ENCODE peak calls at places on chromosomes 7 and 10, in seven cellular contexts. D is left cardiac atrium; R is cardiac fibroblast; Y is effector memory CD4-positive, alpha-beta T cell; X is NCI-H1694; F is fibroblast of the conjunctiva; S is T-cell. H is an unnamed sample.

GRCh38 chr10:131847241-131847783 is 53.5 kb upstream of the PPP2R2D start:
- DNase-seq in D (no peak), R (no peak), Y (no peak), X (no peak), F (no peak), S (no peak), H (no peak)

GRCh38 chr10:24982294-24983064 is 30.1 kb upstream of the PRTFDC1 start:
- DNase-seq in D (no peak), R (no peak), Y (no peak), X (no peak), F (no peak), S (no peak), H (no peak)

GRCh38 chr7:45183711-45184210 is 26.2 kb downstream of the RAMP3 start:
- DNase-seq in D (no peak), R (no peak), Y (no peak), X (no peak), F (no peak), S (no peak), H (no peak)

GRCh38 chr10:72943498-72944234 is 10.9 kb downstream of the PLA2G12B start:
- DNase-seq in D (no peak), R (no peak), Y (no peak), X (no peak), F (no peak), S (no peak), H (no peak)

GRCh38 chr7:48964074-48964473 is 39.7 kb downstream of the CDC14C start:
- DNase-seq in D (no peak), R (peak; percentile 3), Y (no peak), X (no peak), F (peak; percentile 51), S (no peak), H (no peak)

GRCh38 chr10:60706146-60706545 is 72.1 kb upstream of the CDK1 start:
- DNase-seq in D (no peak), R (no peak), Y (no peak), X (no peak), F (no peak), S (no peak), H (no peak)

GRCh38 chr7:155885162-155886160 is 73.2 kb upstream of the SHH start:
- DNase-seq in D (peak; percentile 68), R (peak; percentile 81), Y (no peak), X (no peak), F (peak; percentile 5), S (no peak), H (peak; percentile 54)

GRCh38 chr7:127979728-127980126 is 51.5 kb downstream of the LRRC4 start:
- DNase-seq in D (no peak), R (no peak), Y (no peak), X (no peak), F (no peak), S (no peak), H (no peak)

GRCh38 chr7:126589068-126589684 is 663.6 kb downstream of the GRM8 start:
- DNase-seq in D (no peak), R (no peak), Y (no peak), X (no peak), F (no peak), S (no peak), H (no peak)

GRCh38 chr10:6173203-6173602 is 29.5 kb upstream of the PFKFB3 start:
- DNase-seq in D (no peak), R (no peak), Y (peak; percentile 32), X (no peak), F (no peak), S (peak; percentile 82), H (no peak)

GRCh38 chr7:84674236-84674913 is 479.8 kb upstream of the SEMA3A start:
- DNase-seq in D (no peak), R (peak; percentile 25), Y (no peak), X (no peak), F (no peak), S (no peak), H (no peak)

GRCh38 chr7:140673063-140673769 is 471 bp downstream of the ADCK2 start:
- DNase-seq in D (peak; percentile 60), R (peak; percentile 23), Y (peak; percentile 39), X (no peak), F (no peak), S (peak; percentile 64), H (peak; percentile 65)

GRCh38 chr10:104256335-104257080 is 1.8 kb downstream of the GSTO1 start:
- DNase-seq in D (no peak), R (peak; percentile 25), Y (no peak), X (no peak), F (no peak), S (no peak), H (no peak)

GRCh38 chr10:50421026-50421719 is 169.9 kb upstream of the ASAH2 start:
- DNase-seq in D (no peak), R (peak; percentile 59), Y (no peak), X (no peak), F (no peak), S (peak; percentile 6), H (no peak)

GRCh38 chr10:101812606-101813005 is 5.6 kb downstream of the OGA start:
- DNase-seq in D (no peak), R (no peak), Y (no peak), X (no peak), F (no peak), S (no peak), H (no peak)

GRCh38 chr10:88934900-88935672 is 17.5 kb downstream of the ACTA2 start:
- DNase-seq in D (peak; percentile 76), R (peak; percentile 90), Y (peak; percentile 55), X (peak; percentile 66), F (peak; percentile 84), S (peak; percentile 72), H (peak; percentile 73)

GRCh38 chr10:117654105-117654504 is 111.6 kb downstream of the EMX2 start:
- DNase-seq in D (no peak), R (no peak), Y (no peak), X (no peak), F (no peak), S (no peak), H (no peak)

GRCh38 chr10:133474833-133475734 is 21.3 kb downstream of the SCART1 start:
- DNase-seq in D (no peak), R (no peak), Y (peak; percentile 49), X (no peak), F (no peak), S (peak; percentile 21), H (no peak)

GRCh38 chr10:30396708-30397107 is 37.3 kb upstream of the MAP3K8 start:
- DNase-seq in D (no peak), R (no peak), Y (no peak), X (no peak), F (no peak), S (no peak), H (no peak)

GRCh38 chr7:43480581-43480980 is 102.3 kb upstream of the STK17A start:
- DNase-seq in D (no peak), R (no peak), Y (no peak), X (no peak), F (no peak), S (no peak), H (no peak)

GRCh38 chr10:18606051-18606730 is 45.2 kb downstream of the NSUN6 start:
- DNase-seq in D (no peak), R (no peak), Y (no peak), X (no peak), F (no peak), S (no peak), H (no peak)

GRCh38 chr7:114519215-114519614 is 104.6 kb downstream of the FOXP2 start:
- DNase-seq in D (no peak), R (peak; percentile 37), Y (no peak), X (peak; percentile 14), F (peak; percentile 30), S (no peak), H (no peak)

GRCh38 chr10:133002685-133003084 is 60.3 kb upstream of the CFAP46 start:
- DNase-seq in D (no peak), R (no peak), Y (no peak), X (no peak), F (no peak), S (no peak), H (no peak)

GRCh38 chr10:77512219-77512578 is 125.4 kb downstream of the KCNMA1 start:
- DNase-seq in D (no peak), R (no peak), Y (no peak), X (no peak), F (no peak), S (no peak), H (no peak)

GRCh38 chr10:4174197-4174596 is 389.2 kb upstream of the KLF6 start:
- DNase-seq in D (no peak), R (peak; percentile 5), Y (no peak), X (no peak), F (no peak), S (no peak), H (peak; percentile 49)

GRCh38 chr10:11757452-11757819 is 15.3 kb downstream of the ECHDC3 start:
- DNase-seq in D (peak; percentile 69), R (peak; percentile 95), Y (no peak), X (peak; percentile 6), F (peak; percentile 72), S (no peak), H (peak; percentile 59)

GRCh38 chr7:26937956-26938623 is 73.7 kb upstream of the SKAP2 start:
- DNase-seq in D (no peak), R (no peak), Y (no peak), X (no peak), F (no peak), S (no peak), H (no peak)

GRCh38 chr10:122462533-122463465 is 1.4 kb downstream of the HTRA1 start:
- DNase-seq in D (peak; percentile 66), R (peak; percentile 60), Y (no peak), X (no peak), F (no peak), S (no peak), H (peak; percentile 84)

GRCh38 chr7:70719120-70719519 is 412.8 kb upstream of the GALNT17 start:
- DNase-seq in D (no peak), R (no peak), Y (no peak), X (no peak), F (no peak), S (no peak), H (no peak)

GRCh38 chr10:96858038-96858705 is 26.1 kb downstream of the LCOR start:
- DNase-seq in D (no peak), R (no peak), Y (no peak), X (no peak), F (no peak), S (no peak), H (no peak)

GRCh38 chr10:10520391-10521385 is 497.0 kb upstream of the CELF2 start:
- DNase-seq in D (no peak), R (no peak), Y (no peak), X (no peak), F (no peak), S (no peak), H (no peak)

GRCh38 chr10:113060221-113061053 is 110.4 kb downstream of the TCF7L2 start:
- DNase-seq in D (peak; percentile 64), R (peak; percentile 57), Y (no peak), X (no peak), F (no peak), S (no peak), H (peak; percentile 86)

GRCh38 chr7:116496653-116497052 is 2.9 kb upstream of the CAV2 start:
- DNase-seq in D (no peak), R (no peak), Y (no peak), X (no peak), F (no peak), S (no peak), H (no peak)

GRCh38 chr10:133134411-133135115 is 25.5 kb upstream of the KNDC1 start:
- DNase-seq in D (no peak), R (no peak), Y (no peak), X (no peak), F (no peak), S (no peak), H (no peak)

H was measured in Right ventricle myocardium superior.